ENCODE peak calls at places on chromosomes 3 and 15, in four cellular contexts. G is NCI-H510A treated with DMSO at 0.1 percent for 48 hours, L is NCI-H2081, I is Right ventricle myocardium superior. W is an unnamed sample.

GRCh38 chr3:134328846-134329245 is 45.4 kb downstream of the AMOTL2 start:
- DNase-seq in G (no peak), I (no peak), L (no peak), W (no peak)

GRCh38 chr3:194773216-194773615 is 87.5 kb downstream of the FAM43A start:
- DNase-seq in L (no peak), G (no peak), I (peak; percentile 59), W (no peak)

GRCh38 chr3:61650719-61651118 is 89.3 kb downstream of the PTPRG start:
- DNase-seq in I (no peak), L (no peak), G (no peak), W (no peak)

GRCh38 chr15:89805241-89806216 is 9.1 kb downstream of the ANPEP start:
- DNase-seq in G (no peak), L (no peak), I (no peak), W (no peak)

GRCh38 chr3:169528289-169528688 is 135.2 kb downstream of the MECOM start:
- DNase-seq in L (no peak), I (no peak), G (no peak), W (no peak)

GRCh38 chr3:16768956-16769355 is 115.8 kb upstream of the PLCL2 start:
- DNase-seq in G (no peak), L (no peak), I (no peak), W (no peak)

GRCh38 chr3:112579697-112580096 is 17.9 kb downstream of the SLC35A5 start:
- DNase-seq in I (no peak), G (no peak), L (no peak), W (no peak)

GRCh38 chr3:170469151-170470062 is 50.7 kb downstream of the CLDN11 start:
- DNase-seq in I (no peak), L (peak; percentile 32), G (peak; percentile 25), W (peak; percentile 88)

GRCh38 chr3:55329849-55330248 is 157.3 kb downstream of the WNT5A start:
- DNase-seq in L (no peak), I (no peak), G (no peak), W (peak; percentile 29)

GRCh38 chr3:111809196-111809595 is 49.9 kb upstream of the PHLDB2 start:
- DNase-seq in L (no peak), G (no peak), I (no peak), W (no peak)

GRCh38 chr15:90571063-90571541 is 41.4 kb downstream of the CRTC3 start:
- DNase-seq in G (no peak), L (no peak), I (peak; percentile 56), W (no peak)

GRCh38 chr15:74383695-74384565 is 16.5 kb upstream of the CYP11A1 start:
- DNase-seq in G (no peak), L (no peak), I (no peak), W (no peak)

GRCh38 chr15:90989040-90989768 is 5.1 kb downstream of the PRC1 start:
- DNase-seq in I (no peak), G (no peak), L (no peak), W (no peak)

GRCh38 chr15:55279746-55280351 is 9.8 kb downstream of the RAB27A start:
- DNase-seq in L (no peak), I (no peak), G (no peak), W (no peak)

GRCh38 chr15:32683906-32684584 is 33.8 kb upstream of the GREM1 start:
- DNase-seq in I (no peak), G (no peak), L (no peak), W (no peak)

GRCh38 chr3:73086071-73086494 is 24.6 kb downstream of the EBLN2 start:
- DNase-seq in L (peak; percentile 16), I (peak; percentile 55), G (peak; percentile 6), W (no peak)

GRCh38 chr3:179036226-179036625 is 35.4 kb downstream of the ZMAT3 start:
- DNase-seq in I (no peak), L (no peak), G (no peak), W (no peak)

GRCh38 chr3:32951410-32951811 is at the start of gene CCR4:
- DNase-seq in L (no peak), I (no peak), G (no peak), W (no peak)

W was measured in DMS79 treated with DMSO at 0.1 percent for 48 hours.